ENCODE peak calls at places on chromosomes 1 and 21, in six cellular contexts. One of them, this sample, is unnamed.

GRCh38 chr21:42665026-42665425 is 11.6 kb downstream of the PDE9A start:
- DNase-seq in caudate nucleus: no peak
- DNase-seq in neuronal stem cell: no peak
- DNase-seq in T-helper 2 cell: no peak
- DNase-seq in GM06990: no peak
- DNase-seq in NCI-H187 treated with DMSO at 0.1 percent for 48 hours: no peak
- DNase-seq in this sample: no peak

GRCh38 chr1:17957588-17958267 is 149.9 kb upstream of the IGSF21 start:
- DNase-seq in T-helper 2 cell: no peak
- DNase-seq in caudate nucleus: no peak
- DNase-seq in GM06990: no peak
- DNase-seq in NCI-H187 treated with DMSO at 0.1 percent for 48 hours: no peak
- DNase-seq in neuronal stem cell: no peak
- DNase-seq in this sample: no peak

GRCh38 chr1:179366093-179366800 is 476 bp downstream of the AXDND1 start:
- DNase-seq in NCI-H187 treated with DMSO at 0.1 percent for 48 hours: no peak
- DNase-seq in neuronal stem cell: no peak
- DNase-seq in GM06990: no peak
- DNase-seq in caudate nucleus: no peak
- DNase-seq in T-helper 2 cell: no peak
- DNase-seq in this sample: no peak

GRCh38 chr1:211320980-211321379 is 5.7 kb upstream of the TRAF5 start:
- DNase-seq in T-helper 2 cell: no peak
- DNase-seq in neuronal stem cell: no peak
- DNase-seq in GM06990: no peak
- DNase-seq in NCI-H187 treated with DMSO at 0.1 percent for 48 hours: no peak
- DNase-seq in caudate nucleus: no peak
- DNase-seq in this sample: no peak

GRCh38 chr1:81597720-81598426 is 202.9 kb upstream of the ADGRL2 start:
- DNase-seq in neuronal stem cell: no peak
- DNase-seq in caudate nucleus: no peak
- DNase-seq in GM06990: no peak
- DNase-seq in T-helper 2 cell: no peak
- DNase-seq in NCI-H187 treated with DMSO at 0.1 percent for 48 hours: no peak
- DNase-seq in this sample: no peak

GRCh38 chr1:150256549-150257341 is 829 bp upstream of the CA14 start:
- DNase-seq in neuronal stem cell: peak; percentile 73
- DNase-seq in GM06990: no peak
- DNase-seq in NCI-H187 treated with DMSO at 0.1 percent for 48 hours: no peak
- DNase-seq in T-helper 2 cell: no peak
- DNase-seq in caudate nucleus: peak; percentile 70
- DNase-seq in this sample: peak; percentile 83

GRCh38 chr1:38244218-38244617 is 197.6 kb upstream of the POU3F1 start:
- DNase-seq in NCI-H187 treated with DMSO at 0.1 percent for 48 hours: no peak
- DNase-seq in T-helper 2 cell: no peak
- DNase-seq in GM06990: no peak
- DNase-seq in caudate nucleus: no peak
- DNase-seq in neuronal stem cell: no peak
- DNase-seq in this sample: no peak

GRCh38 chr1:185864889-185865288 is 130.7 kb downstream of the HMCN1 start:
- DNase-seq in GM06990: no peak
- DNase-seq in NCI-H187 treated with DMSO at 0.1 percent for 48 hours: no peak
- DNase-seq in caudate nucleus: no peak
- DNase-seq in neuronal stem cell: no peak
- DNase-seq in T-helper 2 cell: no peak
- DNase-seq in this sample: no peak

GRCh38 chr21:45138199-45139002 is 64.0 kb downstream of the ADARB1 start:
- DNase-seq in neuronal stem cell: peak; percentile 59
- DNase-seq in GM06990: no peak
- DNase-seq in NCI-H187 treated with DMSO at 0.1 percent for 48 hours: no peak
- DNase-seq in T-helper 2 cell: peak; percentile 36
- DNase-seq in caudate nucleus: no peak
- DNase-seq in this sample: no peak

GRCh38 chr1:231161711-231162299 is at the start of gene TRIM67:
- DNase-seq in T-helper 2 cell: no peak
- DNase-seq in neuronal stem cell: no peak
- DNase-seq in GM06990: peak; percentile 10
- DNase-seq in NCI-H187 treated with DMSO at 0.1 percent for 48 hours: no peak
- DNase-seq in caudate nucleus: no peak
- DNase-seq in this sample: no peak

GRCh38 chr1:38152351-38153082 is 105.9 kb upstream of the POU3F1 start:
- DNase-seq in GM06990: no peak
- DNase-seq in NCI-H187 treated with DMSO at 0.1 percent for 48 hours: peak; percentile 89
- DNase-seq in T-helper 2 cell: no peak
- DNase-seq in neuronal stem cell: no peak
- DNase-seq in caudate nucleus: no peak
- DNase-seq in this sample: no peak

GRCh38 chr1:26686795-26687194 is 9.0 kb upstream of the ARID1A start:
- DNase-seq in caudate nucleus: no peak
- DNase-seq in GM06990: no peak
- DNase-seq in T-helper 2 cell: no peak
- DNase-seq in NCI-H187 treated with DMSO at 0.1 percent for 48 hours: no peak
- DNase-seq in neuronal stem cell: no peak
- DNase-seq in this sample: no peak

GRCh38 chr21:19695796-19696195 is 1292.2 kb upstream of the TMPRSS15 start:
- DNase-seq in caudate nucleus: no peak
- DNase-seq in NCI-H187 treated with DMSO at 0.1 percent for 48 hours: no peak
- DNase-seq in neuronal stem cell: no peak
- DNase-seq in GM06990: no peak
- DNase-seq in T-helper 2 cell: no peak
- DNase-seq in this sample: no peak

This sample was measured in dorsolateral prefrontal cortex.